ENCODE peak calls at places on chromosomes 4 and X, in seven cellular contexts. One of them, this sample, is unnamed.

GRCh38 chr4:182555997-182556418 is 312.8 kb downstream of the TENM3 start:
- DNase-seq in SK-N-SH: no peak
- DNase-seq in HL-60: no peak
- DNase-seq in A549: no peak
- DNase-seq in HCT116: no peak
- DNase-seq in K562: no peak
- DNase-seq in GM23338: peak
- DNase-seq in this sample: no peak

GRCh38 chrX:94329182-94329581 is 655.2 kb downstream of the FAM133A start:
- DNase-seq in GM23338: no peak
- DNase-seq in HL-60: no peak
- DNase-seq in K562: no peak
- DNase-seq in A549: no peak
- DNase-seq in SK-N-SH: no peak
- DNase-seq in HCT116: no peak
- DNase-seq in this sample: no peak

GRCh38 chr4:158936238-158936637 is 166.6 kb upstream of the RAPGEF2 start:
- DNase-seq in SK-N-SH: no peak
- DNase-seq in K562: no peak
- DNase-seq in A549: no peak
- DNase-seq in GM23338: no peak
- DNase-seq in HCT116: no peak
- DNase-seq in HL-60: peak
- DNase-seq in this sample: no peak

GRCh38 chr4:157727163-157727562 is 445.7 kb downstream of the GASK1B start:
- DNase-seq in SK-N-SH: no peak
- DNase-seq in HCT116: no peak
- DNase-seq in HL-60: no peak
- DNase-seq in A549: no peak
- DNase-seq in K562: no peak
- DNase-seq in GM23338: no peak
- DNase-seq in this sample: no peak

GRCh38 chr4:153142700-153143438 is 61.4 kb upstream of the TRIM2 start:
- DNase-seq in K562: peak
- DNase-seq in GM23338: peak
- DNase-seq in HCT116: peak
- DNase-seq in SK-N-SH: peak
- DNase-seq in A549: peak
- DNase-seq in HL-60: no peak
- DNase-seq in this sample: peak

GRCh38 chr4:11165052-11165451 is 263.6 kb downstream of the HS3ST1 start:
- DNase-seq in HL-60: no peak
- DNase-seq in SK-N-SH: no peak
- DNase-seq in K562: no peak
- DNase-seq in A549: no peak
- DNase-seq in HCT116: peak
- DNase-seq in GM23338: no peak
- DNase-seq in this sample: no peak

GRCh38 chr4:35151816-35152572 is 1092.3 kb downstream of the ARAP2 start:
- DNase-seq in HCT116: peak
- DNase-seq in SK-N-SH: peak
- DNase-seq in A549: peak
- DNase-seq in HL-60: no peak
- DNase-seq in GM23338: peak
- DNase-seq in K562: peak
- DNase-seq in this sample: no peak

GRCh38 chr4:150578745-150579470 is 3.0 kb upstream of the MAB21L2 start:
- DNase-seq in K562: no peak
- DNase-seq in GM23338: peak
- DNase-seq in HCT116: no peak
- DNase-seq in HL-60: no peak
- DNase-seq in SK-N-SH: no peak
- DNase-seq in A549: no peak
- DNase-seq in this sample: no peak

GRCh38 chrX:150897371-150898319 is 823 bp downstream of the CD99L2 start:
- DNase-seq in A549: peak
- DNase-seq in K562: no peak
- DNase-seq in HCT116: no peak
- DNase-seq in HL-60: no peak
- DNase-seq in GM23338: peak
- DNase-seq in SK-N-SH: peak
- DNase-seq in this sample: no peak

DNA sequence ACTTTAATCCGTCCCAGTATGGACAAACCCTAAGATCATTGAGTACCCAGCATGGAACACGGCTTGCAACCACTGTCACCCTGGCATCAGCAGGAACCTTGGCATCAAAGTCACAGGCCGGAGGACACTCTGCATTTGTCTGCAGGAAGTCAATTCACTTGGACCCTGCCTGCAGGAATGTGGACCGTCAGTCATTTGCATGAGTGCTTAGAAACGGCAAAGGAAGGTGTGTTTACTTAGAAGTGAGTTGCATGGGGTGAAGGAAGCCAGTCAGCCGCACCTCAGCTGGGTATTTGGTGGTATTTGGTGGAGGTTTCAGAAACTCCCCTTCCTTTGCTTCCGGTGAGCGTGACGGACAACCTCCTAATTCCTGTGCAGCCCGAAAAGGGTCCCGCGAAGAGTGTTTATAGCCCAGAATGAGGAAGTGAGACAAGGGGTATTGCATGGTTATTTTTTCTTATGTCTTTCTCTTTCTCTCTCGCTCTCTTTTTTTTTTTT is 15.5 kb downstream of the P2RY8 start:
- DNase-seq in SK-N-SH: no peak
- DNase-seq in HCT116: no peak
- DNase-seq in GM23338: peak
- DNase-seq in A549: peak
- DNase-seq in HL-60: peak
- DNase-seq in K562: no peak
- DNase-seq in this sample: no peak
- TF ChIP-seq REST in SK-N-SH: no peak
- TF ChIP-seq REST in HCT116: no peak
- TF ChIP-seq REST in GM23338: no peak
- TF ChIP-seq REST in A549: no peak
- TF ChIP-seq REST in HL-60: no peak
- TF ChIP-seq REST in K562: no peak
- TF ChIP-seq REST in this sample: no peak

DNA sequence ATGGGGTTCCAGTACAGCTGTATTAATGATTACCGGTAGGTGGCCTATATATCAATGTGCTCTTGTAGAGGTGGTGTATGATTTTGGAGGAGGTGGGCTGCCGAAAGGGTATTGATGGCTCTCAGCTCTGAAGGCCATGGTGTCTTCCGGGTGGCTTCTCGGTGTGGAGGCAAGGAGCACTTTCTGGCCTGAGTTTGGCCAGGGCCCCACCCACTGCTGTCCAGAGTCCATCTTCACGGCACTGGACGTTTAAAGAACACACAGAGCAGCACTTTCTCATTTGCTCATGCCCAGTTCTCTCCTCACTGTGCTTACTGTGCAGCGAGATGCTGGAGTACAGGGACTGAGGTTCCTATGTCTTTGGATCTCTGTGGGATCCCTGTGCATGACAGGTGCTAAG is 16.1 kb downstream of the BST1 start:
- DNase-seq in HCT116: no peak
- DNase-seq in A549: no peak
- DNase-seq in GM23338: no peak
- DNase-seq in HL-60: no peak
- DNase-seq in K562: no peak
- DNase-seq in SK-N-SH: no peak
- DNase-seq in this sample: no peak
- TF ChIP-seq REST in HCT116: no peak
- TF ChIP-seq REST in A549: no peak
- TF ChIP-seq REST in GM23338: no peak
- TF ChIP-seq REST in HL-60: no peak
- TF ChIP-seq REST in K562: no peak
- TF ChIP-seq REST in SK-N-SH: no peak
- TF ChIP-seq REST in this sample: no peak

GRCh38 chr4:95124906-95125504 is 367.2 kb downstream of the BMPR1B start:
- DNase-seq in HCT116: peak
- DNase-seq in K562: peak
- DNase-seq in GM23338: peak
- DNase-seq in SK-N-SH: peak
- DNase-seq in HL-60: no peak
- DNase-seq in A549: peak
- DNase-seq in this sample: peak
- TF ChIP-seq REST in HCT116: no peak
- TF ChIP-seq REST in K562: no peak
- TF ChIP-seq REST in GM23338: no peak
- TF ChIP-seq REST in SK-N-SH: no peak
- TF ChIP-seq REST in HL-60: no peak
- TF ChIP-seq REST in A549: no peak
- TF ChIP-seq REST in this sample: no peak

GRCh38 chrX:63471004-63471403 is 119.9 kb upstream of the SPIN4 start:
- DNase-seq in HL-60: no peak
- DNase-seq in A549: no peak
- DNase-seq in SK-N-SH: no peak
- DNase-seq in K562: no peak
- DNase-seq in HCT116: no peak
- DNase-seq in GM23338: no peak
- DNase-seq in this sample: no peak

GRCh38 chrX:63470506-63470905 is 119.4 kb upstream of the SPIN4 start:
- DNase-seq in HCT116: no peak
- DNase-seq in HL-60: no peak
- DNase-seq in A549: no peak
- DNase-seq in K562: no peak
- DNase-seq in SK-N-SH: no peak
- DNase-seq in GM23338: no peak
- DNase-seq in this sample: no peak

DNA sequence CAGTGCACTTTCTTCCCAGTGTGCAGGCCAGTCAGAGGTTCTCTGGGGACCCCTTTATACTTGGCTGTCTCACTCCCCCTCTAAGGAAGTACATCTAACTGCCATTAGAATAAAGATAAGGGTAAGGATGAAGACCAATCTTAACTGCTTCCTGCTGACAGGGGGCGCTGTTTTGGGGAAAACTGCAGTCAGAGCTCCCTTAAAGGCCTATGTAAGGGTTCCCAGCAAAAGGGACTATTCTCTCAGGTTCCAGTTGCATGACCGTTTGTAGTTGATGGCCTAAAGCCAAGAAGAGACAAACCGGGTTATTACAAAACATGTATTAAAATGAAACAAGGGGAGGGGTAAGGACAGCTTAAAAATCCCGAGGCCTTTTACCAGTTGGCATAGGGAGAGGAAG is 115.6 kb upstream of the SPIN4 start:
- DNase-seq in HCT116: no peak
- DNase-seq in HL-60: no peak
- DNase-seq in GM23338: peak
- DNase-seq in A549: no peak
- DNase-seq in SK-N-SH: no peak
- DNase-seq in K562: no peak
- DNase-seq in this sample: no peak
- TF ChIP-seq REST in HCT116: no peak
- TF ChIP-seq REST in HL-60: no peak
- TF ChIP-seq REST in GM23338: no peak
- TF ChIP-seq REST in A549: no peak
- TF ChIP-seq REST in SK-N-SH: no peak
- TF ChIP-seq REST in K562: no peak
- TF ChIP-seq REST in this sample: no peak

GRCh38 chr4:98728871-98729270 is 70.5 kb upstream of the TSPAN5 start:
- DNase-seq in HL-60: no peak
- DNase-seq in HCT116: no peak
- DNase-seq in K562: peak
- DNase-seq in SK-N-SH: peak
- DNase-seq in GM23338: no peak
- DNase-seq in A549: no peak
- DNase-seq in this sample: no peak

GRCh38 chr4:98733601-98734000 is 75.2 kb upstream of the TSPAN5 start:
- DNase-seq in K562: no peak
- DNase-seq in SK-N-SH: no peak
- DNase-seq in HCT116: no peak
- DNase-seq in GM23338: no peak
- DNase-seq in A549: no peak
- DNase-seq in HL-60: no peak
- DNase-seq in this sample: no peak

DNA sequence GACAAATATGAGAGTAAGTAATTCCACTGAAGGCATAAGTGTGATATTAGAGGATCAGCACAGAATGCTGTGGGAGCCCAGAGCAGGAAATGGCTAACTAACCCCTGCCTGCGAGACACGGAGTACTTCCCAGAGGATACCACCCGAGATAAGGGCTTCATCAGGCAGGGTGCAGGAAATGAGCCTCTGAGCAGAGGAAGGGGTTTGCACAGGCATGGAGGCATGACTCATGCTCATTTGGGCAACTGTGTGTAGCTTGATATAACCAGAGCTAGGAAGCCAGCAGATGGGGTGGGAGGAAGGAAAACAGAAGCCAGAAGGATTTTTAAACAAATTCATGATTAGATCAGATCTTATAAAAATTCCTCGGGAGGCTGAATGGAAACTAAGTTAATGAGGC is 70.0 kb upstream of the TSPAN5 start:
- DNase-seq in HCT116: no peak
- DNase-seq in GM23338: no peak
- DNase-seq in HL-60: no peak
- DNase-seq in A549: no peak
- DNase-seq in K562: peak
- DNase-seq in SK-N-SH: peak
- DNase-seq in this sample: no peak
- TF ChIP-seq REST in HCT116: no peak
- TF ChIP-seq REST in GM23338: no peak
- TF ChIP-seq REST in HL-60: no peak
- TF ChIP-seq REST in A549: no peak
- TF ChIP-seq REST in K562: no peak
- TF ChIP-seq REST in SK-N-SH: no peak
- TF ChIP-seq REST in this sample: no peak

This sample was measured in Panc1.